ENCODE peak calls at places on chromosomes 11 and 22, in four cellular contexts. W, H, J and T are unnamed samples.
A peak's percentile ranks its signal among the peaks of the same experiment; 100 is the strongest.

GRCh38 chr22:43412808-43413785 is 1.3 kb downstream of the MPPED1 start:
- DNase-seq in W (no peak), H (peak; percentile 89), J (no peak), T (no peak)

GRCh38 chr22:27115816-27116256 is 458.4 kb downstream of the MIAT start:
- DNase-seq in W (no peak), H (no peak), J (no peak), T (no peak)

GRCh38 chr11:74679513-74679865 is 51.7 kb downstream of the CHRDL2 start:
- DNase-seq in W (no peak), H (no peak), J (peak; percentile 82), T (no peak)

GRCh38 chr11:119025978-119026766 is 4.5 kb downstream of the SLC37A4 start:
- DNase-seq in W (no peak), H (no peak), J (no peak), T (no peak)

GRCh38 chr11:95715777-95716241 is 73.8 kb downstream of the FAM76B start:
- DNase-seq in W (no peak), H (no peak), J (no peak), T (no peak)

GRCh38 chr11:70063555-70063954 is 14.6 kb upstream of the ANO1 start:
- DNase-seq in W (no peak), H (no peak), J (peak; percentile 40), T (no peak)

GRCh38 chr22:36986242-36986821 is 32.9 kb downstream of the TST start:
- DNase-seq in W (peak; percentile 29), H (no peak), J (no peak), T (peak; percentile 39)

GRCh38 chr11:103085758-103086365 is 6.1 kb downstream of the DCUN1D5 start:
- DNase-seq in W (no peak), H (no peak), J (no peak), T (no peak)

GRCh38 chr11:131025020-131025419 is 108.7 kb upstream of the SNX19 start:
- DNase-seq in W (no peak), H (peak; percentile 40), J (no peak), T (no peak)

GRCh38 chr11:75406338-75406777 is 7.0 kb downstream of the RPS3 start:
- DNase-seq in W (no peak), H (peak; percentile 88), J (no peak), T (peak; percentile 67)

GRCh38 chr11:43735931-43736330 is 55.4 kb downstream of the HSD17B12 start:
- DNase-seq in W (no peak), H (no peak), J (no peak), T (no peak)

GRCh38 chr11:92793189-92793588 is 176.3 kb upstream of the MTNR1B start:
- DNase-seq in W (no peak), H (no peak), J (no peak), T (no peak)

GRCh38 chr11:124644426-124645280 is 22.0 kb downstream of the TBRG1 start:
- DNase-seq in W (no peak), H (peak; percentile 90), J (no peak), T (peak; percentile 50)

GRCh38 chr22:20526628-20527355 is 19.4 kb downstream of the MED15 start:
- DNase-seq in W (no peak), H (no peak), J (no peak), T (no peak)

GRCh38 chr11:72058416-72059034 is 21.8 kb downstream of the NUMA1 start:
- DNase-seq in W (no peak), H (peak; percentile 79), J (no peak), T (no peak)

GRCh38 chr11:60875856-60876485 is 8.6 kb downstream of the ZP1 start:
- DNase-seq in W (no peak), H (no peak), J (no peak), T (no peak)

GRCh38 chr11:36425593-36426206 is 84.4 kb downstream of the TRAF6 start:
- DNase-seq in W (no peak), H (no peak), J (no peak), T (no peak)

GRCh38 chr11:24400059-24400665 is 96.7 kb upstream of the LUZP2 start:
- DNase-seq in W (no peak), H (no peak), J (no peak), T (no peak)

GRCh38 chr22:49298834-49299750 is 528.6 kb downstream of the BRD1 start:
- DNase-seq in W (no peak), H (no peak), J (peak; percentile 80), T (no peak)

GRCh38 chr11:69115586-69116560 is 39.9 kb upstream of the SMIM38 start:
- DNase-seq in W (no peak), H (no peak), J (no peak), T (no peak)

GRCh38 chr11:18802381-18803257 is 11.0 kb upstream of the PTPN5 start:
- DNase-seq in W (peak; percentile 29), H (peak; percentile 81), J (no peak), T (peak; percentile 34)

GRCh38 chr11:96187779-96188624 is 155.0 kb downstream of the MAML2 start:
- DNase-seq in W (no peak), H (no peak), J (no peak), T (no peak)

GRCh38 chr11:131154329-131154728 is 216.1 kb upstream of the NTM start:
- DNase-seq in W (no peak), H (no peak), J (no peak), T (no peak)

GRCh38 chr11:48011125-48012050 is 31.0 kb downstream of the PTPRJ start:
- DNase-seq in W (no peak), H (no peak), J (no peak), T (no peak)

GRCh38 chr11:28911829-28912228 is 803.6 kb downstream of the METTL15 start:
- DNase-seq in W (no peak), H (no peak), J (no peak), T (no peak)

GRCh38 chr11:9669954-9670353 is 6.1 kb downstream of the SWAP70 start:
- DNase-seq in W (no peak), H (no peak), J (no peak), T (no peak)

GRCh38 chr11:60852060-60852638 is 3.6 kb downstream of the PTGDR2 start:
- DNase-seq in W (no peak), H (no peak), J (no peak), T (no peak)

GRCh38 chr22:46250035-46250782 is at the start of gene CDPF1:
- DNase-seq in W (peak; percentile 86), H (peak; percentile 90), J (peak; percentile 95), T (peak; percentile 95)

GRCh38 chr11:35165416-35166368 is 26.7 kb downstream of the CD44 start:
- DNase-seq in W (peak; percentile 94), H (no peak), J (no peak), T (no peak)

GRCh38 chr22:25745341-25746011 is 3.5 kb downstream of the MYO18B start:
- DNase-seq in W (no peak), H (no peak), J (no peak), T (no peak)

GRCh38 chr11:131664246-131664645 is 293.8 kb downstream of the NTM start:
- DNase-seq in W (no peak), H (no peak), J (no peak), T (no peak)

GRCh38 chr11:67298786-67299185 is 4.5 kb upstream of the SSH3 start:
- DNase-seq in W (no peak), H (no peak), J (no peak), T (peak; percentile 1)

GRCh38 chr11:111429066-111429506 is 50.0 kb upstream of the POU2AF1 start:
- DNase-seq in W (peak; percentile 29), H (peak; percentile 33), J (no peak), T (peak; percentile 51)

GRCh38 chr22:16922076-16922475 is 85.9 kb downstream of the GAB4 start:
- DNase-seq in W (no peak), H (no peak), J (no peak), T (no peak)

GRCh38 chr22:16970446-16970845 is 37.6 kb downstream of the GAB4 start:
- DNase-seq in W (no peak), H (no peak), J (no peak), T (no peak)

GRCh38 chr22:32446321-32446720 is 17.9 kb downstream of the BPIFC start:
- DNase-seq in W (no peak), H (no peak), J (no peak), T (no peak)